ENCODE peak calls at places on chromosomes 6 and 20, in eight cellular contexts. J is breast epithelium, E is IMR-90, A is HepG2, F is ovary, Z is GM12892, L is HCT116, W is spleen. V is an unnamed sample.

GRCh38 chr6:126444874-126445273 is 105.0 kb downstream of the CENPW start:
- DNase-seq in F (no peak), Z (no peak), A (no peak), E (peak), L (no peak), W (no peak), J (no peak), V (no peak)

GRCh38 chr20:57374931-57375651 is 16.1 kb upstream of the RBM38 start:
- DNase-seq in E (no peak), F (no peak), L (no peak), W (peak), Z (no peak), A (no peak), J (no peak), V (no peak)

GRCh38 chr20:32965581-32966373 is 38.5 kb downstream of the SUN5 start:
- DNase-seq in F (no peak), A (no peak), J (no peak), Z (no peak), W (peak), E (no peak), L (no peak), V (no peak)

GRCh38 chr6:41464481-41464880 is 81.7 kb upstream of the FOXP4 start:
- DNase-seq in F (no peak), Z (no peak), W (no peak), L (no peak), E (peak), J (no peak), A (no peak), V (peak)

GRCh38 chr6:90368601-90369000 is 72.0 kb upstream of the BACH2 start:
- DNase-seq in J (no peak), A (no peak), L (no peak), W (no peak), Z (no peak), F (no peak), E (peak), V (no peak)

GRCh38 chr6:112690497-112691202 is 343.5 kb downstream of the RFPL4B start:
- DNase-seq in F (no peak), A (no peak), E (peak), W (no peak), L (no peak), Z (no peak), J (no peak), V (no peak)

GRCh38 chr20:51456511-51457280 is 85.8 kb downstream of the NFATC2 start:
- DNase-seq in A (peak), W (peak), F (peak), E (peak), J (peak), Z (no peak), L (peak), V (peak)

GRCh38 chr6:52503344-52503747 is 73.5 kb downstream of the TRAM2 start:
- DNase-seq in L (no peak), Z (no peak), A (no peak), F (no peak), J (no peak), E (no peak), W (no peak), V (no peak)

GRCh38 chr6:142374090-142374783 is 72.4 kb downstream of the ADGRG6 start:
- DNase-seq in E (no peak), A (peak), W (no peak), Z (no peak), J (no peak), F (no peak), L (no peak), V (no peak)

GRCh38 chr6:147180926-147181325 is 23.3 kb upstream of the STXBP5 start:
- DNase-seq in Z (no peak), F (no peak), A (no peak), E (no peak), J (no peak), W (no peak), L (no peak), V (no peak)

GRCh38 chr20:1893721-1894470 is 1.3 kb upstream of the SIRPA start:
- DNase-seq in L (peak), J (peak), A (peak), W (no peak), E (no peak), F (no peak), Z (no peak), V (no peak)

GRCh38 chr6:12170351-12171079 is 119.6 kb upstream of the EDN1 start:
- DNase-seq in A (no peak), J (no peak), Z (no peak), E (no peak), L (no peak), W (no peak), F (no peak), V (no peak)

GRCh38 chr6:42391441-42391840 is 60.3 kb downstream of the TRERF1 start:
- DNase-seq in F (no peak), J (no peak), A (no peak), Z (no peak), L (no peak), E (no peak), W (no peak), V (no peak)

GRCh38 chr20:35523298-35523888 is 6.1 kb downstream of the C20orf173 start:
- DNase-seq in A (peak), J (no peak), L (no peak), W (no peak), Z (peak), E (no peak), F (no peak), V (peak)

GRCh38 chr20:60062431-60063336 is 104.5 kb downstream of the CDH26 start:
- DNase-seq in L (no peak), A (no peak), E (peak), W (no peak), Z (no peak), F (peak), J (no peak), V (no peak)

GRCh38 chr6:168355716-168356522 is 36.3 kb upstream of the DACT2 start:
- DNase-seq in L (peak), W (no peak), F (peak), Z (no peak), E (no peak), J (no peak), A (peak), V (no peak)

GRCh38 chr6:24225838-24226237 is 99.8 kb downstream of the NRSN1 start:
- DNase-seq in A (no peak), L (no peak), E (no peak), F (no peak), W (no peak), J (no peak), Z (no peak), V (no peak)

GRCh38 chr6:53803081-53803860 is 8.5 kb downstream of the LRRC1 start:
- DNase-seq in L (no peak), A (no peak), F (no peak), J (no peak), E (peak), W (no peak), Z (no peak), V (no peak)

GRCh38 chr6:159037746-159038290 is 7.0 kb downstream of the TAGAP start:
- DNase-seq in J (no peak), E (no peak), W (no peak), F (no peak), Z (no peak), L (no peak), A (no peak), V (no peak)

GRCh38 chr6:90319044-90319443 is 22.4 kb upstream of the BACH2 start:
- DNase-seq in F (no peak), L (no peak), Z (no peak), W (no peak), A (no peak), E (peak), J (no peak), V (no peak)

GRCh38 chr6:29097803-29098202 is 1.5 kb upstream of the OR2J1 start:
- DNase-seq in W (no peak), E (no peak), F (no peak), Z (no peak), A (no peak), L (no peak), J (no peak), V (no peak)

GRCh38 chr6:74181471-74181870 is 485.5 kb downstream of the CD109 start:
- DNase-seq in A (no peak), L (no peak), J (no peak), F (no peak), Z (no peak), W (no peak), E (no peak), V (no peak)

GRCh38 chr20:313948-314347 is 11.4 kb upstream of the SOX12 start:
- DNase-seq in J (no peak), Z (no peak), L (no peak), E (peak), F (no peak), W (no peak), A (peak), V (no peak)

GRCh38 chr6:129022011-129022553 is 139.1 kb downstream of the LAMA2 start:
- DNase-seq in Z (no peak), E (no peak), L (no peak), F (no peak), J (no peak), W (no peak), A (no peak), V (no peak)

GRCh38 chr6:69866351-69867074 is at the start of gene COL19A1:
- DNase-seq in F (no peak), E (no peak), Z (peak), A (no peak), J (no peak), W (peak), L (no peak), V (no peak)

GRCh38 chr20:41599699-41600104 is 18.5 kb downstream of the CHD6 start:
- DNase-seq in Z (no peak), E (no peak), A (no peak), J (no peak), L (no peak), F (no peak), W (no peak), V (no peak)

GRCh38 chr6:52286798-52287432 is 2.4 kb upstream of the MCM3 start:
- DNase-seq in F (peak), E (peak), W (no peak), J (no peak), Z (no peak), L (peak), A (peak), V (peak)

GRCh38 chr20:37940161-37940560 is 37.2 kb downstream of the VSTM2L start:
- DNase-seq in Z (no peak), F (no peak), L (no peak), W (no peak), J (peak), E (no peak), A (no peak), V (no peak)

GRCh38 chr6:3356056-3356823 is 97.5 kb downstream of the PSMG4 start:
- DNase-seq in Z (peak), J (peak), F (peak), E (peak), L (peak), W (peak), A (peak), V (peak)

GRCh38 chr20:59525500-59526241 is 78.7 kb upstream of the PHACTR3 start:
- DNase-seq in E (peak), Z (peak), L (peak), A (peak), J (no peak), W (no peak), F (no peak), V (peak)

GRCh38 chr20:41331731-41332130 is 8.9 kb upstream of the LPIN3 start:
- DNase-seq in F (no peak), J (no peak), A (no peak), L (no peak), E (no peak), Z (no peak), W (no peak), V (no peak)

GRCh38 chr6:51753635-51754034 is 333.8 kb downstream of the PKHD1 start:
- DNase-seq in L (no peak), F (no peak), W (no peak), J (no peak), E (no peak), Z (no peak), A (peak), V (peak)

GRCh38 chr6:140077712-140078551 is 703.5 kb upstream of the CITED2 start:
- DNase-seq in L (no peak), J (no peak), W (no peak), A (no peak), Z (no peak), E (peak), F (no peak), V (no peak)

GRCh38 chr20:11676618-11677289 is 240.9 kb upstream of the BTBD3 start:
- DNase-seq in Z (no peak), A (peak), F (no peak), J (no peak), W (no peak), E (peak), L (peak), V (peak)

GRCh38 chr20:25227317-25227831 is 20.5 kb upstream of the PYGB start:
- DNase-seq in E (peak), F (no peak), Z (no peak), W (peak), L (no peak), A (peak), J (no peak), V (no peak)

DNA sequence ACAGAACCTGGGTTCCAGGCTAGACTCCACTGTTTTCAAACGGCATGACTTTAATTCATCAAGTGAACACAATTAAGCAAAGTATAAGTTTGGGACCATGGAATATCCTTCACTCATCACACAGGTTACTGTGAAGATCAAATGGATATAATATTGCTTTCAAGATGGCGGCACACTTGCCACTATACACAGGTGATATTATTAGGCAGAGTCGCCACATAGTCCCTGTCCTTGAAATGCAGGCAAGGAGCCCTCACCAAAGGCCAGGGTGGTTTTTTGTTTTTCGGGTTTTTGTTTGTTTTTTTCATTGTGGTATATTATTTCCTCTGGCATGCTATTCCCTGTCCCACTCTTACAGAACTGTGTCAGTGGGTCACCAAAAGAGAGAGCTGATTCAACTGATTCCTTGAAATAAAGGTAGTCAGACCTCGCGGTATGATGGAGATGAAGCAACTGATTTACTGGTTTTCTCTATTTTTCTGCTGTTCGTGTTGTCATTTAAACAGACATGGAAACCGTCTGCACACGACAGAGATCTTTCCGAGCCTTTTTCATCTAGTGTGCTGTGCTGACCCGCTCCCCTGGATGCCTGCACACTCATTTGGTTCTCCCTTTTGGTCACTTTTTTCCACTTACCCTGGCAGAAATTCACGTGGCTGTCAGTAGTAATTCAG is 29.7 kb downstream of the MYB start:
- DNase-seq in A (no peak), W (no peak), J (no peak), F (no peak), E (no peak), Z (no peak), L (no peak), V (no peak)
- TF ChIP-seq POLR2A in A (no peak), W (no peak), J (no peak), F (no peak), E (no peak), Z (no peak), L (no peak), V (no peak)

GRCh38 chr6:166415306-166415705 is 32.6 kb upstream of the MPC1 start:
- DNase-seq in A (no peak), F (no peak), W (peak), Z (no peak), E (no peak), L (no peak), J (no peak), V (no peak)
- TF ChIP-seq POLR2A in A (no peak), F (no peak), W (no peak), Z (no peak), E (no peak), L (no peak), J (no peak), V (no peak)

DNA sequence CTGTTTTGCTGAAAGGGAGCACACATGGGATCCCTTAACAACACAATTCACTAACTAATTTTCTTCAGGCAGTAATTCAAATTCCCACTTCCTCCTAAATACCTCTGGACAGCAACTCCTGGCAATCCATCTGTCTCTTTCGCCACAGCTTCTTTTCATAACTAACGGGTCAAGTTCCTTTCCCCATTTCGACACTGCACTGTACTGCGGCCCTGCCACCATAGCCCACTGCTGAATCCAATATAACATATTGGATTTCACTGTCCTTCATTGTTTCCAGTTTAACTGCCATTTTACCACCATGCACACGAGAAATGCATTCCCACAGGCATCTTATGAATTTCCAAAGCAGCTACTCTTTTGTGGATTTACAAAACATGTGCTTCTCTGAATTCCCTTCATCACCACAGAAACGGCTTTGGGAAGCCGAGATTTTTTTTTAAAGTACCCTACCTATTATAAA is 1.4 kb downstream of the NUDT3 start:
- DNase-seq in A (peak), L (no peak), E (peak), Z (no peak), W (peak), J (no peak), F (no peak), V (no peak)
- TF ChIP-seq POLR2A in A (peak), L (no peak), E (no peak), Z (no peak), W (no peak), J (no peak), F (no peak), V (no peak)

GRCh38 chr6:31777667-31778050 is 531 bp upstream of the VWA7 start:
- DNase-seq in Z (no peak), E (no peak), J (no peak), A (no peak), W (peak), L (no peak), F (no peak), V (no peak)

GRCh38 chr6:31778193-31778592 is 1.1 kb upstream of the VWA7 start:
- DNase-seq in L (no peak), W (no peak), F (no peak), A (peak), E (no peak), Z (no peak), J (no peak), V (no peak)

GRCh38 chr6:31776563-31776960 is 566 bp downstream of the VWA7 start:
- DNase-seq in A (no peak), Z (no peak), E (no peak), L (no peak), J (no peak), F (no peak), W (no peak), V (no peak)

GRCh38 chr6:31775633-31776263 is 1.4 kb downstream of the VWA7 start:
- DNase-seq in E (no peak), W (no peak), L (no peak), A (no peak), Z (no peak), J (no peak), F (no peak), V (no peak)

GRCh38 chr6:31776961-31777666 is at the start of gene VWA7:
- DNase-seq in E (peak), A (peak), W (peak), Z (peak), J (peak), F (peak), L (peak), V (peak)
- TF ChIP-seq POLR2A in E (no peak), A (no peak), W (no peak), Z (peak), J (no peak), F (no peak), L (no peak), V (no peak)

GRCh38 chr6:122012576-122012975 is 386.9 kb upstream of the HSF2 start:
- DNase-seq in Z (no peak), E (peak), F (no peak), A (no peak), W (no peak), J (no peak), L (no peak), V (no peak)
- TF ChIP-seq POLR2A in Z (no peak), E (no peak), F (no peak), A (no peak), W (no peak), J (no peak), L (no peak), V (no peak)

GRCh38 chr6:6749791-6750434 is 161.4 kb downstream of the LY86 start:
- DNase-seq in F (peak), W (no peak), L (peak), J (peak), Z (no peak), E (peak), A (peak), V (peak)
- TF ChIP-seq POLR2A in F (no peak), W (no peak), L (no peak), J (no peak), Z (no peak), E (no peak), A (no peak), V (no peak)

GRCh38 chr6:138692978-138693909 is 80.3 kb upstream of the CCDC28A start:
- DNase-seq in F (peak), E (peak), A (peak), Z (peak), W (peak), J (peak), L (peak), V (peak)
- TF ChIP-seq POLR2A in F (no peak), E (no peak), A (no peak), Z (no peak), W (no peak), J (no peak), L (peak), V (peak)

DNA sequence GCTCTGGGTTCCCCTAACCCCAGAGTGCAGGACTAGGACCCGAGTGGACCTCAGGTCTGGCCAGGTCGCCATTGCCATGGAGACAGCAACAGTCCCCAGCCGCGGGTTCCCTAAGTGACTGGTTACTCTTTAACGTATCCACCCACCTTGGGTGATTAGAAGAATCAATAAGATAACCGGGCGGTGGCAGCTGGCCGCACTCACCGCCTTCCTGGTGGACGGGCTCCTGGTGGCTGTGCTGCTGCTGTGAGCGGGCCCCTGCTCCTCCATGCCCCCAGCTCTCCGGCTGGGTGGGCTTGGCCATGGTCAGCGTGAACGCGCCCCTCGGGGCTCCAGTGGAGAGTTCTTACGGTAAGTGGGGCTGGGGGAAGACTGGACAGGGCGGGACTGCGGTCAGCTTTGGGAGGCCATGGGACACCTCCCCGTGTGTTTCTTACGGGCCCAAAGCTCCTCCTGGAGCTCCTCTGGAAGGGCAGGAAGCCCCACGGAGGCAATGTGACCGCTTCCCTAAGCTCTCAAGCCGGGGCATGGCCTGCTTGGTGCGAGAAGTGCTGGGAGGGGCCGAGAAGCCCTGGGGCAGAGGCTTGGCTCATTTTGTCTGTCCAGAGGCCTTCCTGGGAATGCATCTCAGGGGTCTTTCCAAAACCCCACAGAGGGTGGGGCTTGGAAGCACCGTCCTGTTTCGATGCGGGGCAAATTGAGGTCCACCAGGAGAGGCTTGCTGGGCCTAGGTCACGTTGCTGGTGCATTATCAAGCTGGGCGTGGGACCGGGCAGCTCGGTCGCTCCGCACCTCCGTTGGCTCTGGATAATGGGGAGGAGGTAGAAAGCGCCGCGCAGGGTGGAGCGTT is at the start of gene HNF4A:
- DNase-seq in L (no peak), Z (no peak), J (no peak), E (no peak), A (peak), W (no peak), F (no peak), V (no peak)
- TF ChIP-seq POLR2A in L (no peak), Z (no peak), J (no peak), E (no peak), A (peak), W (no peak), F (no peak), V (no peak)

GRCh38 chr6:111603648-111604047 is 2.0 kb downstream of the TRAF3IP2 start:
- DNase-seq in W (no peak), Z (no peak), J (no peak), E (peak), A (no peak), F (no peak), L (no peak), V (no peak)

GRCh38 chr6:111602481-111603404 is 2.9 kb downstream of the TRAF3IP2 start:
- DNase-seq in A (no peak), F (peak), L (no peak), W (no peak), Z (no peak), J (no peak), E (peak), V (no peak)

GRCh38 chr6:111600154-111600553 is 5.5 kb downstream of the TRAF3IP2 start:
- DNase-seq in E (no peak), L (no peak), Z (no peak), J (no peak), W (no peak), A (no peak), F (no peak), V (no peak)

GRCh38 chr6:111600588-111601440 is 4.9 kb downstream of the TRAF3IP2 start:
- DNase-seq in A (no peak), J (no peak), Z (no peak), L (no peak), E (no peak), F (no peak), W (no peak), V (no peak)

GRCh38 chr6:111601875-111602274 is 3.8 kb downstream of the TRAF3IP2 start:
- DNase-seq in W (no peak), E (peak), L (no peak), Z (no peak), J (no peak), A (no peak), F (peak), V (no peak)
- TF ChIP-seq POLR2A in W (no peak), E (no peak), L (no peak), Z (no peak), J (no peak), A (no peak), F (no peak), V (no peak)

V was measured in H54.